ENCODE peak calls at places on chromosome 15, in seven cellular contexts. W is cardiac muscle cell; T is right atrium auricular region; M is CD4-positive, CD25-positive, alpha-beta regulatory T cell; X is HCT116; Q is A549; F is thoracic aorta. B is an unnamed sample.

GRCh38 chr15:92332125-92332899 is 61.4 kb upstream of the ST8SIA2 start:
- DNase-seq in X (no peak), Q (no peak), T (no peak), M (no peak), F (no peak), W (no peak), B (no peak)

GRCh38 chr15:64837502-64837901 is 4.2 kb upstream of the PLEKHO2 start:
- DNase-seq in M (peak; percentile 80), T (no peak), X (no peak), W (no peak), Q (no peak), F (no peak), B (peak; percentile 57)

GRCh38 chr15:64622410-64623260 is 152.8 kb downstream of the RBPMS2 start:
- DNase-seq in T (no peak), Q (no peak), F (no peak), X (no peak), M (peak; percentile 78), W (no peak), B (peak; percentile 65)

GRCh38 chr15:101138913-101139880 is 112.7 kb downstream of the CHSY1 start:
- DNase-seq in T (no peak), F (no peak), Q (no peak), W (no peak), M (no peak), X (no peak), B (no peak)

GRCh38 chr15:69095280-69095679 is 65.2 kb upstream of the GLCE start:
- DNase-seq in T (no peak), F (no peak), W (no peak), X (no peak), M (no peak), Q (no peak), B (no peak)

GRCh38 chr15:95770191-95770590 is 560.3 kb upstream of the NR2F2 start:
- DNase-seq in X (no peak), W (no peak), M (no peak), Q (no peak), F (no peak), T (no peak), B (no peak)

GRCh38 chr15:73399163-73399562 is 30.4 kb upstream of the HCN4 start:
- DNase-seq in W (no peak), F (no peak), M (no peak), T (no peak), Q (no peak), X (no peak), B (no peak)

GRCh38 chr15:25437751-25438600 is 848 bp downstream of the UBE3A start:
- DNase-seq in Q (no peak), M (peak; percentile 70), W (peak; percentile 78), F (peak; percentile 4), X (peak; percentile 3), T (peak; percentile 58), B (peak; percentile 35)

GRCh38 chr15:93152951-93153350 is 63.9 kb upstream of the RGMA start:
- DNase-seq in T (peak; percentile 75), Q (no peak), M (no peak), W (no peak), X (no peak), F (peak; percentile 17), B (no peak)

GRCh38 chr15:61888074-61888780 is 172.0 kb downstream of the VPS13C start:
- DNase-seq in X (no peak), Q (no peak), M (no peak), T (no peak), W (no peak), F (no peak), B (no peak)

GRCh38 chr15:95922431-95922830 is 408.1 kb upstream of the NR2F2 start:
- DNase-seq in Q (no peak), T (no peak), X (peak; percentile 10), W (no peak), M (no peak), F (no peak), B (no peak)

GRCh38 chr15:89774492-89774891 is 1.6 kb upstream of the MESP2 start:
- DNase-seq in T (no peak), M (no peak), Q (no peak), W (no peak), X (no peak), F (no peak), B (no peak)

GRCh38 chr15:78638658-78639314 is 2.2 kb downstream of the CHRNB4 start:
- DNase-seq in Q (peak; percentile 93), F (no peak), T (no peak), M (peak; percentile 39), W (peak; percentile 93), X (peak; percentile 31), B (peak; percentile 45)

GRCh38 chr15:27538325-27538724 is 560.8 kb downstream of the OCA2 start:
- DNase-seq in Q (no peak), X (no peak), T (no peak), F (no peak), W (no peak), M (no peak), B (no peak)

GRCh38 chr15:56052389-56053045 is 59.1 kb upstream of the NEDD4 start:
- DNase-seq in W (peak; percentile 67), X (peak; percentile 57), M (peak; percentile 55), Q (peak; percentile 75), F (no peak), T (no peak), B (peak; percentile 41)

GRCh38 chr15:62046064-62046779 is 14.0 kb downstream of the VPS13C start:
- DNase-seq in Q (no peak), X (no peak), M (peak; percentile 42), T (no peak), W (no peak), F (no peak), B (no peak)

GRCh38 chr15:41512078-41512394 is 1.6 kb downstream of the LTK start:
- DNase-seq in T (no peak), F (no peak), M (no peak), X (no peak), Q (no peak), W (no peak), B (no peak)

GRCh38 chr15:67917037-67917436 is 77.2 kb upstream of the RNU6-1 start:
- DNase-seq in Q (no peak), F (peak; percentile 28), M (no peak), X (no peak), T (peak; percentile 84), W (no peak), B (no peak)

GRCh38 chr15:89556413-89557262 is 18.6 kb upstream of the TICRR start:
- DNase-seq in X (peak; percentile 70), F (no peak), W (peak; percentile 85), M (peak; percentile 66), T (no peak), Q (peak; percentile 72), B (peak; percentile 33)

GRCh38 chr15:74308643-74308945 is 58.9 kb downstream of the CYP11A1 start:
- DNase-seq in W (no peak), X (no peak), M (no peak), F (no peak), Q (no peak), T (no peak), B (no peak)

GRCh38 chr15:95556866-95557225 is 773.7 kb upstream of the NR2F2 start:
- DNase-seq in T (no peak), W (no peak), Q (no peak), F (no peak), X (peak; percentile 3), M (no peak), B (no peak)

GRCh38 chr15:68979036-68979435 is 35.5 kb upstream of the NOX5 start:
- DNase-seq in T (no peak), W (no peak), X (no peak), Q (no peak), F (no peak), M (no peak), B (no peak)

GRCh38 chr15:99526671-99527070 is 39.1 kb upstream of the MEF2A start:
- DNase-seq in T (no peak), F (no peak), X (no peak), Q (no peak), W (no peak), M (no peak), B (no peak)
- H3K9me3 ChIP-seq in T (peaks cover 4% of the 10 kb centered on the region), F (no peaks in the 10 kb centered on the region), X (no peaks in the 10 kb centered on the region), Q (no peaks in the 10 kb centered on the region), W (no peaks in the 10 kb centered on the region), M (no peaks in the 10 kb centered on the region), B (peaks cover 7% of the 10 kb centered on the region)

DNA sequence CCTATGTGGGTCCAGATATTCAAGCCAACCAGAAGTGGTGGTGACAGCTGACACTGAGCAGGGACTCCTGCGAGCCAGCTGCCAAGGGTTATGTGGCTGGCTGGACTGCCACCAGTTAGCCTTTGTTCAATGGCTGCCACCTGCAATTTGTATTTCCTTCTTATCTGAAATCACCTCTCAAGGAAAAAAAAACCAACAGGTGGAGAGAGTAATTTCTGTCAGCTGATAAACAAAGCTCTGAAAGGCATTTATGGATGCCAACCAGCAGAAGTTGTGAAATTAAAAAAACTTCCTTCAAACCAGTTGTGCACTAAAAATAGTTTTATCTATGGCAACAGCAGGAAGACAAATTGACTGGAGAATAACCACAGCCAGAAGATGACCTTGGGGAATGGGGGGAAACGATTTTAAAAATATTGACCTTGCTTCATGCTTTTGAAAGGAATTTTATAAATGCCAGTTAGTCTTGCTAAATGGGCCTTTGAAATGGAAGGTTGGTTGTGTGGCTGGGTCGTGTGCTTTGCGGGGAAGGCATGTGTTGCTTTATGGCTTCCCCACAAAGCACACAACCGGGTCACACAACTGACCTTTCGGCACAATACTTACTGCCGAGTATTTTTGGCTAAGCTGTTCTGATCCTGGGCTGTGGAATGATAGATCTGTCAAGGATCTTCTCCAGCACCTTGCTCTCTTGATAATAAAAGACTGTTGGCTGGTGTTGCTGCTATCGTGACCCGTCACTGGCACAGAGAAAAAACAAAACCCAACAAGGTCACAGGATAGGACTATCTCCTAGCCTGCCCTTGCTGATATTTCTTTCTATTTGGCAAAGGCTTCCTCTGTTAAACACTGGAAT is 3.5 kb downstream of the MYZAP start:
- DNase-seq in X (no peak), W (peak; percentile 90), Q (no peak), F (no peak), M (no peak), T (no peak), B (no peak)
- H3K27ac ChIP-seq in X (no peak overlapping the region), W (peak overlapping the region; percentile 94), Q (no peak overlapping the region), F (no peak overlapping the region), M (no peak overlapping the region), T (peak overlapping the region; percentile 91), B (no peak overlapping the region)

GRCh38 chr15:66737243-66738010 is 35.4 kb downstream of the SMAD6 start:
- DNase-seq in X (no peak), W (no peak), F (no peak), M (no peak), Q (no peak), T (no peak), B (no peak)
- H3K4me3 ChIP-seq in X (no peak overlapping the region), W (no peak overlapping the region), F (no peak overlapping the region), M (no peak overlapping the region), Q (no peak overlapping the region), T (no peak overlapping the region), B (no peak overlapping the region)

GRCh38 chr15:35671197-35671596 is 125.2 kb upstream of the DPH6 start:
- DNase-seq in M (no peak), T (no peak), X (no peak), W (no peak), Q (no peak), F (no peak), B (no peak)

GRCh38 chr15:35671981-35672380 is 126.0 kb upstream of the DPH6 start:
- DNase-seq in T (no peak), X (no peak), Q (no peak), M (no peak), W (no peak), F (no peak), B (no peak)

GRCh38 chr15:35673093-35673573 is 127.2 kb upstream of the DPH6 start:
- DNase-seq in Q (no peak), W (peak; percentile 4), T (no peak), X (no peak), M (peak; percentile 20), F (no peak), B (no peak)

GRCh38 chr15:35678774-35679173 is 132.8 kb upstream of the DPH6 start:
- DNase-seq in Q (no peak), F (no peak), T (no peak), W (no peak), M (no peak), X (no peak), B (no peak)

GRCh38 chr15:35674873-35675781 is 129.2 kb upstream of the DPH6 start:
- DNase-seq in W (peak; percentile 21), X (no peak), F (no peak), M (no peak), Q (no peak), T (no peak), B (no peak)
- H3K9me3 ChIP-seq in W (no peaks in the 10 kb centered on the region), X (no peaks in the 10 kb centered on the region), F (no peaks in the 10 kb centered on the region), M (no peaks in the 10 kb centered on the region), Q (no peaks in the 10 kb centered on the region), T (no peaks in the 10 kb centered on the region), B (no peaks in the 10 kb centered on the region)